ENCODE peak calls at places on chromosomes 6 and 20, in six cellular contexts. A is transverse colon, R is psoas muscle, W is cardiac muscle cell, E is uterus, X is AG04450. U is an unnamed sample.
A peak's percentile ranks its signal among the peaks of the same experiment; 100 is the strongest.

GRCh38 chr6:33061987-33062386 is 11.5 kb downstream of the HLA-DPA1 start:
- DNase-seq in A (no peak), R (no peak), W (no peak), E (no peak), X (no peak), U (no peak)

GRCh38 chr6:34969662-34970265 is 80.7 kb downstream of the ANKS1A start:
- DNase-seq in A (no peak), R (no peak), W (no peak), E (no peak), X (no peak), U (no peak)

GRCh38 chr6:77089776-77090175 is 373.5 kb downstream of the HTR1B start:
- DNase-seq in A (no peak), R (no peak), W (no peak), E (no peak), X (no peak), U (no peak)

GRCh38 chr20:63469713-63470101 is 2.7 kb downstream of the KCNQ2 start:
- DNase-seq in A (no peak), R (no peak), W (no peak), E (no peak), X (no peak), U (no peak)

GRCh38 chr6:52255434-52255833 is 11.1 kb upstream of the IL17F start:
- DNase-seq in A (no peak), R (no peak), W (no peak), E (no peak), X (no peak), U (no peak)

GRCh38 chr6:155946860-155947259 is 491.2 kb upstream of the NOX3 start:
- DNase-seq in A (no peak), R (peak; percentile 35), W (no peak), E (no peak), X (no peak), U (no peak)

GRCh38 chr20:19074828-19075516 is 137.5 kb upstream of the SLC24A3 start:
- DNase-seq in A (no peak), R (no peak), W (no peak), E (no peak), X (no peak), U (peak; percentile 75)

GRCh38 chr6:37006793-37007339 is 1.4 kb downstream of the FGD2 start:
- DNase-seq in A (no peak), R (no peak), W (no peak), E (no peak), X (no peak), U (no peak)

GRCh38 chr6:79713701-79714322 is 82.7 kb downstream of the SH3BGRL2 start:
- DNase-seq in A (peak; percentile 49), R (no peak), W (peak; percentile 76), E (peak; percentile 28), X (no peak), U (no peak)

DNA sequence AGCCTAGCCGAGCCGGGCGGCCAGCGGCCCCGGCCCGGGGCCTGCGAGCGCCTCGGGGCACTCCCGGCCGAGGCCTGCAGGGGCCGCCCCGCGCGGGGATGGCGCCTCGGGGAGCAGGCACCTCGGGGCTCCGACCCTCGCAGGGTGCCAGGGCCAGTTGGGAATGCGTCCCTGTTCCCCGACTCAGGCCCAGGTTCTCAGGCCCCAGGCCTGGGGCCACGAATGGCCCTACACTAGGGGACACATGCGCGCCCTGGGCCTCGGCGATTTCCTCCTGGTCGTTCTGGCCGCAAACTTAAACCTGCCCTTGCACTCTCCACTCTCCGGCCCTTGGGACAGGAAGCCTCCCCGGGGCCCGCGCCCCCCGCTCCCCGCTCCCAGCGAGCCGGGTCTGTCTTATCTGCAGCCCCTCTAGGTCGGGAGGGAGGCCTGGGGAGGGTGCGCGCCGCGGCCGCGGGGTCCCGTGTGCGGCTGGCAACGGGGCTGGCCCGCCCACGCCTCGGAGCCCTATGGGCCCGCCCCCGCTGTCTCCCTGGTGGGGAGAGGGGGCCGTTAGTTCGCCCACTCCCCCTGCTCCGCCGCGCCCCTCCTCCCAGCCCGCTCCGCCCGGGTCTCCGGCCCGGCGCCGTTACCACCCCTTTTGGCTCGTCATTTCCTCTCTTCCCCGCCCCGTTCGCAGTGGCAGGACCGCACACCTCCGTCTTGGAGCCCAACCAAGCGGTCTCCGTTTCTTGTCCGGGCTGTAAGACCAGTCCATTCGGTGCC is 611 bp downstream of the NFYA start:
- DNase-seq in A (peak; percentile 91), R (peak; percentile 93), W (peak; percentile 93), E (peak; percentile 87), X (no peak), U (peak; percentile 93)
- TF ChIP-seq CTCF in A (peak; percentile 52), R (peak; percentile 43), W (peak; percentile 34), E (no peak), X (peak; percentile 30), U (peak; percentile 39)

GRCh38 chr20:39289316-39289715 is 327.2 kb downstream of the DHX35 start:
- DNase-seq in A (no peak), R (no peak), W (peak; percentile 9), E (no peak), X (no peak), U (no peak)
- TF ChIP-seq CTCF in A (peak; percentile 22), R (peak; percentile 11), W (no peak), E (no peak), X (no peak), U (peak; percentile 34)

DNA sequence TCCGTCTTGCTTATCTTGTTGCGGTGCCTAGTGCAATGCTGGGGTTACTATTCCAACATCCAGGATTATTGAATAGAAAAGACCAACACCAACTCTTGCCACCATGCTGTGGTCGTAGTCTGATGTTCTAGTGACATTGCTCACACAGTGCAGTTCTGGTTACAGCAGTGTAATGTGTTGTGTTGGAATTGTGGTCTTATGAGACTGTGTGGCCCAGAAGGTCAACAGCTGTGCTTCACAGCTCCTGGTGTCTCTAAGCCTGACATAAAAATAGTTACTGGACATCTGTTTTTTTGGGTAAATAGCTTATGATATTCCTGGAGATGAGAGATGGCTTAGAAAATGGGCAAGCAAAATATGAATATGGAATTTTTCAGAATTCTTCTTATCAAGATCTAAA is 57.6 kb downstream of the SLC22A2 start:
- DNase-seq in A (no peak), R (no peak), W (no peak), E (no peak), X (no peak), U (no peak)
- TF ChIP-seq CTCF in A (no peak), R (no peak), W (no peak), E (no peak), X (no peak), U (no peak)

GRCh38 chr6:31610891-31611425 is 4.1 kb upstream of the AIF1 start:
- DNase-seq in A (no peak), R (no peak), W (no peak), E (no peak), X (no peak), U (no peak)

GRCh38 chr6:31615748-31616147 is 714 bp downstream of the AIF1 start:
- DNase-seq in A (no peak), R (no peak), W (no peak), E (no peak), X (no peak), U (no peak)

GRCh38 chr6:31614075-31614619 is 887 bp upstream of the AIF1 start:
- DNase-seq in A (no peak), R (no peak), W (no peak), E (no peak), X (no peak), U (no peak)

GRCh38 chr6:31617010-31617409 is 2.0 kb downstream of the AIF1 start:
- DNase-seq in A (no peak), R (no peak), W (no peak), E (no peak), X (no peak), U (no peak)

DNA sequence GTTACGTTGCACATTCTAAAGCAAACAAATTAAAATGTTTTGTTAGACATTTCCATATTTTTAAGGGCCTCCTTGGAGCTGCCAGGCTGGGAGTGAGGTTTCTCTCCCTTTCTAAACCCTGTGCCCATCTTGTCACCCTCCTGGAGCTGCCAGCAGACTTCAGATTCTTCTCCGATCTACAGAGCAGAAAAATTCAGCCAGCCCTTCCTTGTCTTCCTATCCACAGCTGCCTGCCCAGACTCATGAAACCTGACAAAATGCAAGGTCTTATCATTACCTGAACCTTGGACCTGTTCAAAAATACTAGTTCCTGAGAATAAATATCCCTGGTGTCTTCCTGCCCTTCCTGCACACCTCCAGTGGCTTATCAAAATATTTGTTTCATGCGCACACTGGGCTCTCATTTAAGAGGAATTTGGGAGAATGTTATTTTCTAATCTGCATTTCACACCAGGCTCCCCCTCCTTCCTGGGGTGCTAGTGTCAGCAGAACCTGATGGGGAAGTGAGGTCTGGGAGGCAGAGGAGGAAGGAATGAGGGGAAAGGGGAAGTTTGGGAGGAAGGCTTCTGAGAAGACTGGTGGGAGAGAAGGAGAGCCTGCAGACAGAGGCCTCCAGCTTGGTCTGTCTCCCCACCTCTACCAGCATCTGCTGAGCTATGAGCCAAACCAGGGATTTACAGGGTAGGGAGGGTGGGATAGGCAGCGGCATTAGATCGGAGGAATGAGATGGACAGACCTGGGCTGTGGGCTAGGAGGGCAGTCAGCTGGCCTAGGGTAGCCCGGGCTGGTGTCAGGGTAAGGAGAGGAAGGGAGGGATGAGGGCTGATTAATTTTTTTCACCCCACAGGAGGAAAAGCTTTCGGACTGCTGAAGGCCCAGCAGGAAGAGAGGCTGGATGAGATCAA is at the start of gene AIF1:
- DNase-seq in A (no peak), R (no peak), W (no peak), E (no peak), X (no peak), U (no peak)
- TF ChIP-seq CTCF in A (no peak), R (no peak), W (no peak), E (no peak), X (no peak), U (no peak)

U was measured in osteocyte.